ENCODE peak calls at places on chromosomes 12 and 14, in four cellular contexts. One of them, this sample, is unnamed.

GRCh38 chr12:19707948-19708409 is 268.7 kb downstream of the AEBP2 start:
- DNase-seq in H1: no peak
- DNase-seq in A549: no peak
- DNase-seq in HepG2: no peak
- DNase-seq in this sample: no peak

GRCh38 chr12:31965090-31965489 is 5.9 kb downstream of the RESF1 start:
- DNase-seq in H1: no peak
- DNase-seq in A549: no peak
- DNase-seq in HepG2: no peak
- DNase-seq in this sample: no peak

GRCh38 chr14:60736494-60736893 is 1.9 kb downstream of the MNAT1 start:
- DNase-seq in H1: no peak
- DNase-seq in A549: no peak
- DNase-seq in HepG2: peak; percentile 71
- DNase-seq in this sample: no peak

GRCh38 chr14:39491134-39491541 is 58.9 kb upstream of the FBXO33 start:
- DNase-seq in H1: peak; percentile 46
- DNase-seq in A549: peak; percentile 15
- DNase-seq in HepG2: peak; percentile 59
- DNase-seq in this sample: peak; percentile 22

GRCh38 chr12:75658826-75659823 is 147.7 kb upstream of the KRR1 start:
- DNase-seq in H1: no peak
- DNase-seq in A549: no peak
- DNase-seq in HepG2: no peak
- DNase-seq in this sample: no peak

GRCh38 chr12:109309441-109310246 is 560 bp upstream of the FOXN4 start:
- DNase-seq in H1: peak; percentile 69
- DNase-seq in A549: no peak
- DNase-seq in HepG2: no peak
- DNase-seq in this sample: no peak

GRCh38 chr14:58059121-58059520 is 92.9 kb downstream of the ARMH4 start:
- DNase-seq in H1: no peak
- DNase-seq in A549: no peak
- DNase-seq in HepG2: no peak
- DNase-seq in this sample: no peak

GRCh38 chr12:38669530-38669929 is 235.9 kb downstream of the CPNE8 start:
- DNase-seq in H1: no peak
- DNase-seq in A549: no peak
- DNase-seq in HepG2: no peak
- DNase-seq in this sample: no peak

GRCh38 chr12:101557092-101557491 is 37.7 kb upstream of the MYBPC1 start:
- DNase-seq in H1: no peak
- DNase-seq in A549: no peak
- DNase-seq in HepG2: no peak
- DNase-seq in this sample: no peak

GRCh38 chr12:92537235-92537960 is 165.4 kb upstream of the PLEKHG7 start:
- DNase-seq in H1: no peak
- DNase-seq in A549: no peak
- DNase-seq in HepG2: no peak
- DNase-seq in this sample: no peak

GRCh38 chr14:99393059-99393655 is 87.5 kb downstream of the SETD3 start:
- DNase-seq in H1: peak; percentile 79
- DNase-seq in A549: peak; percentile 61
- DNase-seq in HepG2: peak; percentile 23
- DNase-seq in this sample: peak; percentile 68

GRCh38 chr14:59328410-59328809 is 136.8 kb downstream of the GPR135 start:
- DNase-seq in H1: no peak
- DNase-seq in A549: no peak
- DNase-seq in HepG2: peak; percentile 26
- DNase-seq in this sample: no peak

GRCh38 chr12:131035268-131035681 is 81.6 kb downstream of the ADGRD1 start:
- DNase-seq in H1: no peak
- DNase-seq in A549: no peak
- DNase-seq in HepG2: no peak
- DNase-seq in this sample: no peak

GRCh38 chr12:131038159-131038558 is 84.5 kb downstream of the ADGRD1 start:
- DNase-seq in H1: no peak
- DNase-seq in A549: no peak
- DNase-seq in HepG2: no peak
- DNase-seq in this sample: no peak

GRCh38 chr12:131033886-131034482 is 80.3 kb downstream of the ADGRD1 start:
- DNase-seq in H1: no peak
- DNase-seq in A549: no peak
- DNase-seq in HepG2: no peak
- DNase-seq in this sample: no peak

GRCh38 chr12:131033486-131033885 is 79.8 kb downstream of the ADGRD1 start:
- DNase-seq in H1: no peak
- DNase-seq in A549: no peak
- DNase-seq in HepG2: no peak
- DNase-seq in this sample: no peak

DNA sequence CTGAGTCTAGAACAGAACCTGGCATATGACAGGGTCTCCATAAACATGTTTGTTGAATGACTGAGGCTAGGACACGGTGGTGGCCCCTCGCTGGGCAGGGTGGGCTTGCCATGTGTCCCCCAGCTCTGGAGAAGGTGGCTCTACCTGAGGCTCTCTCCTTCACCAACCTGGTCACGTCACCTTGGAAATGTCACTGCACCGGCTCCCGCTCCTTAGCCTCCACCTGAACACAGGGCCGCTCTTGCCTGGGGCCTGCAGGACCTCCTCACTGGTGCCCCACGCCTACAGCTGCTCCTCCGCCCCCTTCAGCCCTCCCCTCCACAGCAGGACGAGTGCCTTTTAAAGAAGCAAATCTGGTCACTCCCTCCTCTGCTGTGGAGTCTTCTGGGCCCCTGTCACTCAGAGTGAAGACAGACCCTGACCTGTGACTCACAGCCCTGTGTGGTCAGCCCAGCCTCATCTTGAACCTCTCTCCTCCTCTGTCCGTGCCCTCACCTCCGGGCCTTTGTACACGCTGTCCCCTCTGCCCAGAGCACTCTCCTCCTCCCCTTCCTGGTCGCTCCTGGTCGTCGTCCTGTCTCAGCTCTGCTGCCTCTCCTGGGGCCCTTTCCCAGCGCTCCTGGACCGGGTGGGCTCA is 81.0 kb downstream of the ADGRD1 start:
- DNase-seq in H1: no peak
- DNase-seq in A549: no peak
- DNase-seq in HepG2: no peak
- DNase-seq in this sample: no peak
- TF ChIP-seq PHF8 in H1: no peak
- TF ChIP-seq PHF8 in A549: no peak
- TF ChIP-seq PHF8 in HepG2: no peak
- TF ChIP-seq PHF8 in this sample: no peak

GRCh38 chr14:105294142-105294597 is 6.6 kb downstream of the BRF1 start:
- DNase-seq in H1: no peak
- DNase-seq in A549: no peak
- DNase-seq in HepG2: no peak
- DNase-seq in this sample: no peak
- TF ChIP-seq EP300 in H1: no peak
- TF ChIP-seq EP300 in A549: no peak
- TF ChIP-seq EP300 in HepG2: no peak
- TF ChIP-seq EP300 in this sample: no peak

DNA sequence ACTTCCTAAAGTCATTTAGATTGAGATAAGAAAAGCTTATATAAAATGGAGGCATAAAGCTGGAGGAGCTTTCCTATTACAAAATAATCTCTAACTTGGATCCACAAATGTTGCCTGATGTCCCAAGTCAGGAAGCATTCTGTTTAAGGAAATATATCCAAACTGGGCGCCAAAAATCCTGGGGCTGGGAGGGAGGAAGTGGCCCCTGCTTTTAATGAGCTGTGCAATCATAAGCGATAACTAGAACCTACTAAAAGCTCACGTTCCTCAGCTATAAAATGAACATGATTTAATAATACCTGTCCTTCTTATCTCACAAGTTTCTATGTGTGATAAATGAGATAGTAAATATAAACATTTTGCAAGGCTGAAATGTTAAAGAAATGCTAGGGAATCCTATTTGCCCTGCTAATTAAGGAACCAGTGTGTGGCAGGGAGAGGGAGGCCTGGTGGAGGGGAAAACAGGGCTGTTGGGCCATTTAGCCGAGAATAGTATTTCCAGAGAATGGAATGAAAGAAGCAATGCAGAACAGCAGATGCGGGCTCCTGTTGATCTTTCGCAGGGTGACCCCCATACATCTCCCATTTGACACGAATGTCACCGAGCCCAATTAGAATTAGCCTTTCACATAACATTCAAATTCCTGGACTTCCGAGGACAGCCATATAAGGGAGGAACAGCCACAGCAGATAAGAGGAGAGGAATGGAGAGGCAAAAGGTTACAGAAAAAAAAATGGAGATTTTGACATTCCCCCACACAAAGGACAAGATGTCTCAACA is 25.9 kb downstream of the DUSP6 start:
- DNase-seq in H1: no peak
- DNase-seq in A549: no peak
- DNase-seq in HepG2: no peak
- DNase-seq in this sample: no peak
- TF ChIP-seq PHF8 in H1: no peak
- TF ChIP-seq PHF8 in A549: no peak
- TF ChIP-seq PHF8 in HepG2: no peak
- TF ChIP-seq PHF8 in this sample: no peak

GRCh38 chr14:74619672-74620131 is 7.7 kb upstream of the LTBP2 start:
- DNase-seq in H1: no peak
- DNase-seq in A549: peak; percentile 51
- DNase-seq in HepG2: peak; percentile 63
- DNase-seq in this sample: peak; percentile 36
- TF ChIP-seq EP300 in H1: no peak
- TF ChIP-seq EP300 in A549: peak; percentile 86
- TF ChIP-seq EP300 in HepG2: no peak
- TF ChIP-seq EP300 in this sample: no peak

GRCh38 chr12:4386756-4387155 is 7.2 kb upstream of the FGF23 start:
- DNase-seq in H1: peak; percentile 24
- DNase-seq in A549: no peak
- DNase-seq in HepG2: no peak
- DNase-seq in this sample: no peak
- TF ChIP-seq PHF8 in H1: no peak
- TF ChIP-seq PHF8 in A549: no peak
- TF ChIP-seq PHF8 in HepG2: no peak
- TF ChIP-seq PHF8 in this sample: no peak

This sample was measured in K562.